ENCODE peak calls at places on chromosome 4, in six cellular contexts. Z is GM06990, H is fibroblast of villous mesenchyme, K is kidney, G is GM20000, F is nephron progenitor cell. T is an unnamed sample.

GRCh38 chr4:83114576-83114975 is at the start of gene PLAC8:
- DNase-seq in Z (peak), G (peak), K (no peak), H (peak), F (no peak), T (no peak)

GRCh38 chr4:172202480-172203076 is 389.4 kb downstream of the GALNTL6 start:
- DNase-seq in G (peak), Z (peak), F (no peak), K (no peak), H (peak), T (peak)

GRCh38 chr4:160864253-160864652 is 1299.5 kb downstream of the FSTL5 start:
- DNase-seq in Z (no peak), H (no peak), K (no peak), F (no peak), G (no peak), T (no peak)

GRCh38 chr4:121705521-121705920 is 8.7 kb upstream of the ANXA5 start:
- DNase-seq in K (no peak), Z (no peak), G (no peak), F (no peak), H (no peak), T (no peak)

GRCh38 chr4:175290401-175290800 is 372.2 kb downstream of the ADAM29 start:
- DNase-seq in H (peak), G (no peak), Z (no peak), K (no peak), F (no peak), T (no peak)

GRCh38 chr4:54232151-54232688 is 3.1 kb downstream of the PDGFRA start:
- DNase-seq in Z (no peak), H (no peak), K (peak), G (peak), F (no peak), T (no peak)

GRCh38 chr4:173288296-173288695 is 45.9 kb downstream of the HMGB2 start:
- DNase-seq in Z (peak), F (peak), H (peak), G (peak), K (no peak), T (peak)

GRCh38 chr4:153143527-153144348 is 60.5 kb upstream of the TRIM2 start:
- DNase-seq in H (peak), G (no peak), K (no peak), F (no peak), Z (no peak), T (no peak)

GRCh38 chr4:156193800-156194199 is 240.1 kb upstream of the CTSO start:
- DNase-seq in F (no peak), K (no peak), G (no peak), H (peak), Z (no peak), T (no peak)

GRCh38 chr4:145760961-145761929 is 81.3 kb downstream of the C4orf51 start:
- DNase-seq in Z (no peak), H (no peak), K (peak), G (no peak), F (no peak), T (no peak)

GRCh38 chr4:42605264-42605663 is 51.6 kb downstream of the ATP8A1 start:
- DNase-seq in K (no peak), H (no peak), F (no peak), G (no peak), Z (no peak), T (no peak)

GRCh38 chr4:3640587-3640962 is 108.4 kb upstream of the LRPAP1 start:
- DNase-seq in F (no peak), K (peak), Z (no peak), H (peak), G (no peak), T (no peak)

GRCh38 chr4:178387756-178388155 is 945.5 kb upstream of the AGA start:
- DNase-seq in G (no peak), F (no peak), Z (no peak), H (no peak), K (no peak), T (no peak)

GRCh38 chr4:83556006-83556712 is 20.3 kb downstream of the GPAT3 start:
- DNase-seq in K (no peak), Z (no peak), H (peak), F (no peak), G (no peak), T (no peak)

GRCh38 chr4:99180367-99181169 is 36.5 kb upstream of the ADH4 start:
- DNase-seq in K (no peak), G (no peak), H (peak), F (no peak), Z (no peak), T (peak)

GRCh38 chr4:99437686-99438577 is 2.8 kb upstream of the ADH7 start:
- DNase-seq in F (no peak), Z (no peak), G (no peak), H (peak), K (no peak), T (no peak)

GRCh38 chr4:90542216-90542615 is 415.0 kb downstream of the CCSER1 start:
- DNase-seq in G (no peak), F (no peak), Z (no peak), H (no peak), K (no peak), T (no peak)

GRCh38 chr4:151395873-151396272 is 13.1 kb upstream of the FHIP1A start:
- DNase-seq in F (no peak), K (no peak), Z (no peak), G (no peak), H (no peak), T (no peak)

GRCh38 chr4:172818901-172819300 is 349.7 kb upstream of the GALNT7 start:
- DNase-seq in K (no peak), G (no peak), H (no peak), Z (no peak), F (no peak), T (no peak)

GRCh38 chr4:157290622-157291021 is 70.1 kb downstream of the GRIA2 start:
- DNase-seq in Z (no peak), H (no peak), G (no peak), K (no peak), F (no peak), T (no peak)

GRCh38 chr4:131430302-131430701 is 1718.8 kb upstream of the PCDH10 start:
- DNase-seq in Z (no peak), K (no peak), F (no peak), H (no peak), G (no peak), T (no peak)

GRCh38 chr4:169311643-169312365 is 41.0 kb upstream of the SH3RF1 start:
- DNase-seq in G (peak), Z (no peak), K (no peak), H (peak), F (peak), T (peak)

GRCh38 chr4:134666640-134667039 is 465.1 kb upstream of the PABPC4L start:
- DNase-seq in K (no peak), F (no peak), H (no peak), Z (no peak), G (no peak), T (no peak)

GRCh38 chr4:8171941-8172924 is 13.6 kb upstream of the ABLIM2 start:
- DNase-seq in G (peak), K (no peak), H (peak), F (no peak), Z (peak), T (no peak)

GRCh38 chr4:25881187-25881586 is 18.4 kb upstream of the SEL1L3 start:
- DNase-seq in G (no peak), H (no peak), F (no peak), Z (no peak), K (no peak), T (no peak)

GRCh38 chr4:78222575-78223186 is 165.6 kb downstream of the FRAS1 start:
- DNase-seq in K (no peak), G (no peak), Z (no peak), F (no peak), H (no peak), T (no peak)

GRCh38 chr4:9918475-9918874 is 102.8 kb downstream of the SLC2A9 start:
- DNase-seq in H (no peak), K (no peak), F (no peak), Z (no peak), G (no peak), T (no peak)

GRCh38 chr4:152679414-152680281 is at the start of gene TMEM154:
- DNase-seq in Z (peak), G (peak), F (peak), K (peak), H (peak), T (peak)

GRCh38 chr4:113837397-113837796 is 75.9 kb upstream of the CAMK2D start:
- DNase-seq in H (peak), Z (peak), K (no peak), G (peak), F (no peak), T (peak)

GRCh38 chr4:77922158-77923094 is 59.8 kb downstream of the MRPL1 start:
- DNase-seq in Z (no peak), K (no peak), F (no peak), H (no peak), G (no peak), T (peak)

GRCh38 chr4:184382189-184382846 is 92.0 kb downstream of the IRF2 start:
- DNase-seq in G (peak), Z (no peak), F (no peak), H (no peak), K (no peak), T (no peak)

GRCh38 chr4:118969359-118969758 is 80.7 kb downstream of the SYNPO2 start:
- DNase-seq in G (no peak), F (peak), Z (no peak), K (no peak), H (peak), T (peak)

GRCh38 chr4:100288167-100288566 is 97.9 kb upstream of the DDIT4L start:
- DNase-seq in F (no peak), Z (no peak), G (no peak), K (no peak), H (no peak), T (peak)

GRCh38 chr4:99202536-99202935 is 16.5 kb downstream of the ADH6 start:
- DNase-seq in H (peak), K (no peak), Z (no peak), F (no peak), G (no peak), T (no peak)

GRCh38 chr4:79147251-79147650 is 178.6 kb downstream of the NAA11 start:
- DNase-seq in H (peak), G (no peak), Z (no peak), F (no peak), K (no peak), T (no peak)

GRCh38 chr4:82833696-82834313 is 35.2 kb upstream of the SCD5 start:
- DNase-seq in G (no peak), F (no peak), H (peak), Z (no peak), K (no peak), T (peak)

GRCh38 chr4:26343041-26343403 is 22.2 kb downstream of the RBPJ start:
- DNase-seq in Z (no peak), G (no peak), F (no peak), H (peak), K (no peak), T (peak)

GRCh38 chr4:5711479-5712184 is 631 bp downstream of the EVC start:
- DNase-seq in H (peak), Z (peak), K (peak), F (peak), G (peak), T (peak)

GRCh38 chr4:138062929-138063328 is 179.2 kb downstream of the SLC7A11 start:
- DNase-seq in Z (no peak), K (no peak), H (no peak), F (no peak), G (no peak), T (peak)

GRCh38 chr4:762211-763190 is 56.9 kb downstream of the PCGF3 start:
- DNase-seq in K (peak), G (no peak), Z (no peak), H (no peak), F (no peak), T (no peak)

GRCh38 chr4:761739-762138 is 56.1 kb downstream of the PCGF3 start:
- DNase-seq in K (peak), G (no peak), F (no peak), H (no peak), Z (no peak), T (no peak)

GRCh38 chr4:763922-764321 is 58.3 kb downstream of the PCGF3 start:
- DNase-seq in K (peak), Z (no peak), H (no peak), F (no peak), G (no peak), T (no peak)

GRCh38 chr4:764405-765169 is 59.0 kb downstream of the PCGF3 start:
- DNase-seq in F (no peak), K (peak), G (no peak), Z (no peak), H (no peak), T (no peak)

DNA sequence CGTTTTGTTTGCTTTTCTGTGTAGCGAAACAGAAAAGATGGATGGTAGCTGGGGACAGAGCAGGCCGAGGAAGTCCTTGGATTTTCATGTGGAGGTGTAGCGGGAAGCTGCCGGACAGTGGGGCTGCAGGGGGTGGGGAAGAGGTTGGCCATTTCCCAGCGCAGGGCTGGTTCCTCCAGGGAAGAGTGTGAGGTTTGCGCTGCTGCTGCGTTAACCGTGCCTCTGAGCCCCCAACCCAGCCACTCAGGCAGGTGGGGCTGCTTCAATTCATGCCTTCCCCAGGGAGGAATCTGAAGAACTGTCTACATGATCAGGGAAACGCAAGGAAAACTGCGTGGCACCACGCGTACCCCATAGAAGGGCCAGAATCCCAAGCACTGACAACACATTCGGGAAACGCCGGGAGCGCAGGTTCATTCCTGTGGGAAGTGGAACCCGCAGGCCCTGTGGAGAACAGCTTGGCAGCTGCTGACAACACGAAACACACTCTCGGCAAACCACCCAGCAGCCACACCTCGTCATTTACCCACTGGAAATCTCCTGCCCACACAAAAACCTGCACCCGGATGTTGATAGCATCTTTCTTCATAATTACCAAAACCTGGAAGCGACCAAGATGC is 57.7 kb downstream of the PCGF3 start:
- DNase-seq in Z (no peak), K (peak), G (no peak), F (no peak), H (no peak), T (no peak)
- TF ChIP-seq CTCF in Z (no peak), K (no peak), G (no peak), F (no peak), H (no peak), T (no peak)

GRCh38 chr4:7167706-7168105 is 24.6 kb upstream of the SORCS2 start:
- DNase-seq in G (no peak), Z (no peak), H (no peak), F (no peak), K (no peak), T (no peak)
- TF ChIP-seq CTCF in G (no peak), Z (no peak), H (no peak), F (no peak), K (no peak), T (peak)

GRCh38 chr4:72954811-72955210 is 114.7 kb downstream of the COX18 start:
- DNase-seq in K (no peak), H (no peak), Z (no peak), G (no peak), F (no peak), T (no peak)

GRCh38 chr4:72951628-72952027 is 117.9 kb downstream of the COX18 start:
- DNase-seq in H (no peak), K (no peak), G (no peak), F (no peak), Z (no peak), T (no peak)

GRCh38 chr4:72948080-72948479 is 121.4 kb downstream of the COX18 start:
- DNase-seq in F (no peak), G (no peak), H (no peak), Z (no peak), K (no peak), T (no peak)

GRCh38 chr4:72945719-72946336 is 123.7 kb downstream of the COX18 start:
- DNase-seq in H (no peak), F (no peak), K (no peak), Z (no peak), G (no peak), T (no peak)

GRCh38 chr4:72951147-72951546 is 118.4 kb downstream of the COX18 start:
- DNase-seq in H (no peak), G (no peak), Z (no peak), K (no peak), F (no peak), T (no peak)
- TF ChIP-seq CTCF in H (peak), G (no peak), Z (no peak), K (no peak), F (no peak), T (peak)

DNA sequence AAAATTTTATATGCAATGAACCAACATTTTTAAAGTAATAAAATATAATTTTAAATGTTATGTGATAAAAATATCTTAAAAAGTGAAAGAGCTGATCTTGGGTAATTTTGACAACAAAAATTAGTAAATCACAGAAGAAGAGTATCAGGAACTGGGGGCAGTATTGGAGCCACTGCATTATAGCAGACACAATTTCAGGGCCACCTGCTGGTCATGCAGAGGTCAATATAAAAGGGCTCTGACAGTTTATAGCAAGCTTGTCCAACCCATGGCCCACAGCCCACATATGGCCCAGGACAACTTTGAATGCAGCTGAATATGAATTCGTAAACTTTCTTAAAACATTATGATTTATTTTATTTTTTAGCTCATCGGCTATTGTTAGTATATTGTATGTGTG is 13.0 kb upstream of the LEF1 start:
- DNase-seq in K (no peak), Z (no peak), G (peak), F (no peak), H (no peak), T (no peak)
- TF ChIP-seq CTCF in K (no peak), Z (peak), G (no peak), F (no peak), H (peak), T (peak)

GRCh38 chr4:55884093-55884850 is 30.8 kb downstream of the EXOC1 start:
- DNase-seq in K (no peak), F (no peak), G (no peak), Z (no peak), H (peak), T (no peak)

GRCh38 chr4:55884851-55885219 is 31.4 kb downstream of the EXOC1 start:
- DNase-seq in Z (no peak), G (no peak), F (no peak), K (no peak), H (no peak), T (no peak)

DNA sequence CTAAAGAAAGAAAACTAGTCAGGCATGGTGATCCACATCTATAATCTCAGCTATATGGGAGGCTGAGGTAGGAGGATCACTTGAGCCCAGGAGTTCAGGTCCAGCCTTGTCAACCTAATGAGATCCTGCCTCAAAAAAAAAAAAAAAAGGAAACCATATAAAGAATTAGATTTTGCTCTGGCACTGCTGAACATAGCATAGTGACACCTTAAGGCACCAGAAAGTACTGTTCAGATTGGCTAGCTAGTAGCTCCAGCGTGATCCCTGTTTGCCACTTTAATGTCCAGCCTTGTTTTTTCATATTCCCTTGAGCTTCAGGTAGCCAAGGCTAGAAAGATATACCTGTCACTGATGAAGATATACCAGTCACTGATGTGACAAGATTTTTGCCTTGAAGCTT is 34.1 kb downstream of the EXOC1 start:
- DNase-seq in G (no peak), K (no peak), H (no peak), Z (no peak), F (no peak), T (no peak)
- TF ChIP-seq CTCF in G (no peak), K (no peak), H (no peak), Z (no peak), F (no peak), T (peak)

GRCh38 chr4:75429208-75429607 is 85.0 kb downstream of the RCHY1 start:
- DNase-seq in F (no peak), G (no peak), Z (peak), K (no peak), H (no peak), T (no peak)

GRCh38 chr4:75434105-75434504 is 80.1 kb downstream of the RCHY1 start:
- DNase-seq in K (no peak), F (no peak), G (no peak), Z (no peak), H (no peak), T (no peak)

GRCh38 chr4:75432683-75433082 is 81.5 kb downstream of the RCHY1 start:
- DNase-seq in G (no peak), H (peak), F (no peak), Z (no peak), K (no peak), T (peak)
- TF ChIP-seq CTCF in G (peak), H (peak), F (peak), Z (peak), K (no peak), T (peak)